ENCODE peak calls at places on chromosomes 13 and 19, in five cellular contexts. One of them, this sample, is unnamed. For H3K4me1, the result is how much of the 10 kb centered on the place peaks cover.

GRCh38 chr19:12380444-12380737 is 14.9 kb upstream of the ZNF442 start:
- DNase-seq in neuronal stem cell: no peak
- DNase-seq in IMR-90: no peak
- DNase-seq in H9: no peak
- DNase-seq in mesendoderm: no peak
- DNase-seq in this sample: no peak

GRCh38 chr13:76019421-76020044 is 383.4 kb downstream of the LMO7 start:
- DNase-seq in neuronal stem cell: no peak
- DNase-seq in IMR-90: no peak
- DNase-seq in H9: peak
- DNase-seq in mesendoderm: peak
- DNase-seq in this sample: no peak

GRCh38 chr13:23500858-23501257 is 67.4 kb upstream of the SACS start:
- DNase-seq in neuronal stem cell: no peak
- DNase-seq in IMR-90: peak
- DNase-seq in H9: no peak
- DNase-seq in mesendoderm: peak
- DNase-seq in this sample: peak

GRCh38 chr19:43372462-43372861 is 19.0 kb downstream of the CD177 start:
- DNase-seq in neuronal stem cell: no peak
- DNase-seq in IMR-90: peak
- DNase-seq in H9: no peak
- DNase-seq in mesendoderm: no peak
- DNase-seq in this sample: no peak

GRCh38 chr13:96444676-96445075 is 354.8 kb downstream of the HS6ST3 start:
- DNase-seq in neuronal stem cell: no peak
- DNase-seq in IMR-90: no peak
- DNase-seq in H9: no peak
- DNase-seq in mesendoderm: no peak
- DNase-seq in this sample: no peak

GRCh38 chr19:49383598-49383997 is 4.5 kb upstream of the KASH5 start:
- DNase-seq in neuronal stem cell: no peak
- DNase-seq in IMR-90: no peak
- DNase-seq in H9: no peak
- DNase-seq in mesendoderm: no peak
- DNase-seq in this sample: no peak

GRCh38 chr13:98260357-98261164 is 83.5 kb upstream of the RNF113B start:
- DNase-seq in neuronal stem cell: no peak
- DNase-seq in IMR-90: no peak
- DNase-seq in H9: no peak
- DNase-seq in mesendoderm: no peak
- DNase-seq in this sample: no peak

GRCh38 chr13:37701972-37702371 is 103.4 kb upstream of the POSTN start:
- DNase-seq in neuronal stem cell: no peak
- DNase-seq in IMR-90: peak
- DNase-seq in H9: no peak
- DNase-seq in mesendoderm: peak
- DNase-seq in this sample: peak

GRCh38 chr13:51666316-51666715 is 82.1 kb downstream of the WDFY2 start:
- DNase-seq in neuronal stem cell: no peak
- DNase-seq in IMR-90: no peak
- DNase-seq in H9: no peak
- DNase-seq in mesendoderm: no peak
- DNase-seq in this sample: no peak

GRCh38 chr13:49746111-49746510 is 46.4 kb downstream of the KPNA3 start:
- DNase-seq in neuronal stem cell: no peak
- DNase-seq in IMR-90: no peak
- DNase-seq in H9: no peak
- DNase-seq in mesendoderm: no peak
- DNase-seq in this sample: no peak

GRCh38 chr13:31334994-31335549 is 135.3 kb downstream of the B3GLCT start:
- DNase-seq in neuronal stem cell: no peak
- DNase-seq in IMR-90: no peak
- DNase-seq in H9: no peak
- DNase-seq in mesendoderm: no peak
- DNase-seq in this sample: no peak

GRCh38 chr19:4911314-4911713 is 2.0 kb downstream of the UHRF1 start:
- DNase-seq in neuronal stem cell: no peak
- DNase-seq in IMR-90: peak
- DNase-seq in H9: no peak
- DNase-seq in mesendoderm: no peak
- DNase-seq in this sample: peak

GRCh38 chr19:48010932-48011758 is 16.7 kb downstream of the ELSPBP1 start:
- DNase-seq in neuronal stem cell: no peak
- DNase-seq in IMR-90: no peak
- DNase-seq in H9: no peak
- DNase-seq in mesendoderm: no peak
- DNase-seq in this sample: no peak

GRCh38 chr19:29715695-29716581 is 877 bp upstream of the C19orf12 start:
- DNase-seq in neuronal stem cell: no peak
- DNase-seq in IMR-90: no peak
- DNase-seq in H9: no peak
- DNase-seq in mesendoderm: peak
- DNase-seq in this sample: peak

GRCh38 chr13:107133950-107134349 is 566.0 kb upstream of the ARGLU1 start:
- DNase-seq in neuronal stem cell: no peak
- DNase-seq in IMR-90: no peak
- DNase-seq in H9: no peak
- DNase-seq in mesendoderm: no peak
- DNase-seq in this sample: no peak

GRCh38 chr13:107438251-107438650 is 777.1 kb downstream of the LIG4 start:
- DNase-seq in neuronal stem cell: no peak
- DNase-seq in IMR-90: no peak
- DNase-seq in H9: no peak
- DNase-seq in mesendoderm: no peak
- DNase-seq in this sample: no peak

GRCh38 chr13:82688400-82688999 is 1193.8 kb downstream of the SLITRK1 start:
- DNase-seq in neuronal stem cell: no peak
- DNase-seq in IMR-90: peak
- DNase-seq in H9: no peak
- DNase-seq in mesendoderm: no peak
- DNase-seq in this sample: peak

GRCh38 chr13:25267715-25268114 is 19.6 kb downstream of the MTMR6 start:
- DNase-seq in neuronal stem cell: no peak
- DNase-seq in IMR-90: peak
- DNase-seq in H9: no peak
- DNase-seq in mesendoderm: no peak
- DNase-seq in this sample: peak

GRCh38 chr13:49302222-49302621 is 54.5 kb downstream of the CDADC1 start:
- DNase-seq in neuronal stem cell: no peak
- DNase-seq in IMR-90: no peak
- DNase-seq in H9: no peak
- DNase-seq in mesendoderm: no peak
- DNase-seq in this sample: no peak

GRCh38 chr19:8204961-8205360 is 4.2 kb upstream of the CERS4 start:
- DNase-seq in neuronal stem cell: no peak
- DNase-seq in IMR-90: no peak
- DNase-seq in H9: peak
- DNase-seq in mesendoderm: no peak
- DNase-seq in this sample: no peak

GRCh38 chr13:108734676-108735075 is 105.3 kb downstream of the MYO16 start:
- DNase-seq in neuronal stem cell: no peak
- DNase-seq in IMR-90: no peak
- DNase-seq in H9: peak
- DNase-seq in mesendoderm: peak
- DNase-seq in this sample: no peak

GRCh38 chr19:46733693-46734240 is 12.1 kb upstream of the FKRP start:
- DNase-seq in neuronal stem cell: no peak
- DNase-seq in IMR-90: no peak
- DNase-seq in H9: no peak
- DNase-seq in mesendoderm: no peak
- DNase-seq in this sample: no peak

GRCh38 chr19:46731007-46731501 is 14.1 kb upstream of the PRKD2 start:
- DNase-seq in neuronal stem cell: no peak
- DNase-seq in IMR-90: peak
- DNase-seq in H9: no peak
- DNase-seq in mesendoderm: peak
- DNase-seq in this sample: peak

GRCh38 chr19:46732966-46733692 is 12.7 kb upstream of the FKRP start:
- DNase-seq in neuronal stem cell: no peak
- DNase-seq in IMR-90: peak
- DNase-seq in H9: no peak
- DNase-seq in mesendoderm: no peak
- DNase-seq in this sample: peak

GRCh38 chr19:46731584-46731983 is 14.3 kb upstream of the FKRP start:
- DNase-seq in neuronal stem cell: no peak
- DNase-seq in IMR-90: no peak
- DNase-seq in H9: no peak
- DNase-seq in mesendoderm: no peak
- DNase-seq in this sample: peak

GRCh38 chr19:46732172-46732938 is 13.5 kb upstream of the FKRP start:
- DNase-seq in neuronal stem cell: no peak
- DNase-seq in IMR-90: no peak
- DNase-seq in H9: no peak
- DNase-seq in mesendoderm: no peak
- DNase-seq in this sample: no peak
- H3K4me1 ChIP-seq in neuronal stem cell: under half
- H3K4me1 ChIP-seq in IMR-90: under half
- H3K4me1 ChIP-seq in H9: under half
- H3K4me1 ChIP-seq in mesendoderm: under half
- H3K4me1 ChIP-seq in this sample: under half

GRCh38 chr19:10924597-10924996 is 3.8 kb downstream of the YIPF2 start:
- DNase-seq in neuronal stem cell: no peak
- DNase-seq in IMR-90: no peak
- DNase-seq in H9: no peak
- DNase-seq in mesendoderm: no peak
- DNase-seq in this sample: no peak

GRCh38 chr19:10928563-10929401 is at the start of the genes TIMM29 and YIPF2:
- DNase-seq in neuronal stem cell: peak
- DNase-seq in IMR-90: peak
- DNase-seq in H9: peak
- DNase-seq in mesendoderm: peak
- DNase-seq in this sample: peak

GRCh38 chr19:10929402-10929794 is 787 bp downstream of the TIMM29 start:
- DNase-seq in neuronal stem cell: no peak
- DNase-seq in IMR-90: no peak
- DNase-seq in H9: no peak
- DNase-seq in mesendoderm: peak
- DNase-seq in this sample: no peak

GRCh38 chr19:10923503-10924076 is 4.8 kb downstream of the YIPF2 start:
- DNase-seq in neuronal stem cell: no peak
- DNase-seq in IMR-90: no peak
- DNase-seq in H9: no peak
- DNase-seq in mesendoderm: no peak
- DNase-seq in this sample: no peak

DNA sequence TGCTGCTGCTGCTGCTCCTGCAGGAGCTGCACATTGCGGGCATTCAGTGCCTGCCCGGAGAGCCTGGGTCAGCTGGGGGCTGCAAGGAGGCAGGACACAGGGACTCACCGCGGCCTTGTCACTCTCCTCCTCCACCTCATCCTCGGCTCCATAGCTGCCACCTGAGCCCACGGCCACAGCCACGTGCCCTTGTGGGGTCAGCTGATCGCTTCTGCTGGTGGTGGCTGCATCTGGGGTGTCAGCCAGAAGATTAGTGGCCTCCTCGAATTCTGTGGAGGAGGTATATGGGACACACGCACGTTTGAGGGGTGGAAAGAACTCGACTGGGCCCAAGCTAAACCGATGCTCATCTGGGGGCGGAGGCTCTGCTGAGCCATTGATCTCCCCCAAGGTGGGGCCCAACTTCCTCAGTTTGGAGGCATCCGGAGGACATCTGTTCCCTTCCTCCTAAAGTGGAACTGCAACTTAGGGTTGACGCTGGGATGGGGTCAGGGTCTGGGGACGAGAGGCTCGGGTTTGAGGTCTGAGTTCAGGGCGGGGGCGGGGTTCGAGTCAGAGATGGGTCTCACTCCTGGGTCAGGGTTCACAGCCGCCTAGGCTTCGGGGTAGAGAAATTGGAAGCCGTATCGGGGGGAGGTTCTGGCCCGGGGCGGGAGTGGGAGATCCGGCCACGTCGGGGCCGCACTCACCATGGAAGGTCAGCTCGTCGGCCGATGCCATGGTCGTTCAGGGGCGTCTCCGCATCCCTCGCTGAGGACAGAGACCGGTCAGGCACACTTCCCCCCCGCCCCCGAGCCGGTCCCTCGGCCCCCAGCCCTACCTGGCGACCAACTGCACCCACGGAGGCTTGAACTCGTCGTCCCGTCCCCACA is 512 bp downstream of the YIPF2 start:
- DNase-seq in neuronal stem cell: no peak
- DNase-seq in IMR-90: no peak
- DNase-seq in H9: no peak
- DNase-seq in mesendoderm: no peak
- DNase-seq in this sample: no peak
- H2AK5ac ChIP-seq in neuronal stem cell: peak
- H2AK5ac ChIP-seq in IMR-90: peak
- H2AK5ac ChIP-seq in H9: no peak
- H2AK5ac ChIP-seq in mesendoderm: no peak
- H2AK5ac ChIP-seq in this sample: peak

DNA sequence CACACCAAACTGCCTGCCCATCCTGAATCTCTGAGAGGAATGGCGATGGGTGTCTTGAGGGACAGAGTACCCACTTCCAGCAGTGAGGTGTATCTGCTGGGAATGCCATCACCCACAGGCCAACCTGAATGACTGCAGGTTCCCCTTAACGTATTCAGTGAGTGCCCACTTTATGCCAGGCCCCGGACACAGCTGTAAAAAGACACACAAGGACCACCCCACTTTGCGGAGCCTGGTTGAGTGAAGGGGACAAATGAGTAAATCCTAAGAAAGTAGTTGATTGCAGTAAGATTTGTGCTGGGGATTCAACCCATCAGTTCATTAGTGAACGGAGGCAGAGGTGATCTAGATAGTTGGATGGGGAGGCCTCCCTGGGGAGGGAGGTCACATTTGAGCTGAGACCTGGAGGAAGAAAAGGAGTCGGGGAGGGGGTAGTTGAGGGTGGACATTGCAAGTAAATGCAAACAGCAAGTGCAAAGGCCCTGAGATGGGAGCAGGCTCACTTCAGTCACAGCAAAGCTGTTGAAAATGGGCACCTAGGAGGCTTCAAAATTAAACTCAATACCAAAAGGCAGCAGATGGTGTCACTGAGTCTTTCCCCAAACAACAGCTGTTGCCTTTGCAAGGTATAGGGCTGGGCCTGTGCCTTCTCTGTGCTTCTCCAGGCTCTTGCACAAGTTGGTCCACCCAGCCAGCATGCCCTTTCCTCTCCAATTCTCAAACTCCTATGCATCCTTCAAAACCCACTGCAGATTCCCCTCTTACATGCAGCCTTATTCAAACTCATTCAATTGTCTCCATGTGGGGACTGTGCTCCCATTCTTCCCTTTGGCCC is 4.3 kb downstream of the GDF15 start:
- DNase-seq in neuronal stem cell: no peak
- DNase-seq in IMR-90: no peak
- DNase-seq in H9: no peak
- DNase-seq in mesendoderm: no peak
- DNase-seq in this sample: peak
- H3K4me2 ChIP-seq in neuronal stem cell: no peak
- H3K4me2 ChIP-seq in IMR-90: no peak
- H3K4me2 ChIP-seq in H9: no peak
- H3K4me2 ChIP-seq in mesendoderm: no peak
- H3K4me2 ChIP-seq in this sample: no peak

DNA sequence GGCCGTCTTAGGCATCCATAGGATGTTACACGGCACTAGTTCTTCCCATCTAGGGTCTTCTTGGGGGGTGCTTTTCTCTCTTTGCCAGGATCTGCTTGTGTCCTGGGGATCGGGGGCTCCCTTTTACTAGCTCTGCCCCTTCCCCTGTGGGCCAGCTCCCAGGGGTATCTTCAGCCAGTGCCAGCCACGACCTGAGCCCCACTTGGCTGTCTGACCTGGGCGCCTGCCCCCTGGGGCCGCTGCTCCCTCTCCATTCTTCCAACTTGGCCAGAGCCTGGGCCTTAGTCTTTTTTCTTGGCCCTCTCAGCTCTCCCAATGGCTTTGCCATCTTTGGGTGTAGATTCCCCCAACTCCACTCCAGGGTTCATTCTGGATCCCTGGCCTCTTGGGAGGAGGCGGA is 3.1 kb downstream of the PRKACA start:
- DNase-seq in neuronal stem cell: no peak
- DNase-seq in IMR-90: no peak
- DNase-seq in H9: no peak
- DNase-seq in mesendoderm: no peak
- DNase-seq in this sample: no peak
- H3K4me1 ChIP-seq in neuronal stem cell: under half
- H3K4me1 ChIP-seq in IMR-90: under half
- H3K4me1 ChIP-seq in H9: under half
- H3K4me1 ChIP-seq in mesendoderm: under half
- H3K4me1 ChIP-seq in this sample: half or more